ENCODE peak calls at places on chromosomes 13 and 19, in five cellular contexts. One of them, this sample, is unnamed.

GRCh38 chr19:41882568-41883462 is at the start of gene ARHGEF1:
- DNase-seq in GM23338: peak; percentile 62
- DNase-seq in left ventricle myocardium inferior: peak; percentile 77
- DNase-seq in CD8-positive, alpha-beta T cell: no peak
- DNase-seq in psoas muscle: peak; percentile 68
- DNase-seq in this sample: peak; percentile 58

GRCh38 chr13:110245421-110245899 is 61.5 kb downstream of the COL4A1 start:
- DNase-seq in left ventricle myocardium inferior: no peak
- DNase-seq in GM23338: no peak
- DNase-seq in psoas muscle: no peak
- DNase-seq in CD8-positive, alpha-beta T cell: no peak
- DNase-seq in this sample: peak; percentile 26

GRCh38 chr13:82364525-82364924 is 1517.7 kb downstream of the SLITRK1 start:
- DNase-seq in CD8-positive, alpha-beta T cell: no peak
- DNase-seq in GM23338: no peak
- DNase-seq in left ventricle myocardium inferior: no peak
- DNase-seq in psoas muscle: no peak
- DNase-seq in this sample: no peak

GRCh38 chr13:63481334-63481733 is 2065.7 kb upstream of the PCDH20 start:
- DNase-seq in GM23338: no peak
- DNase-seq in CD8-positive, alpha-beta T cell: no peak
- DNase-seq in psoas muscle: no peak
- DNase-seq in left ventricle myocardium inferior: no peak
- DNase-seq in this sample: peak; percentile 84

GRCh38 chr13:85363504-85363903 is 435.7 kb downstream of the SLITRK6 start:
- DNase-seq in CD8-positive, alpha-beta T cell: no peak
- DNase-seq in GM23338: no peak
- DNase-seq in left ventricle myocardium inferior: no peak
- DNase-seq in psoas muscle: no peak
- DNase-seq in this sample: no peak

GRCh38 chr13:111898956-111899713 is 167.8 kb upstream of the SOX1 start:
- DNase-seq in GM23338: no peak
- DNase-seq in left ventricle myocardium inferior: no peak
- DNase-seq in psoas muscle: no peak
- DNase-seq in CD8-positive, alpha-beta T cell: no peak
- DNase-seq in this sample: no peak

GRCh38 chr13:110882972-110883371 is 31.9 kb downstream of the ANKRD10 start:
- DNase-seq in GM23338: no peak
- DNase-seq in CD8-positive, alpha-beta T cell: no peak
- DNase-seq in psoas muscle: no peak
- DNase-seq in left ventricle myocardium inferior: no peak
- DNase-seq in this sample: no peak

GRCh38 chr13:41268764-41269163 is 5.4 kb upstream of the MTRF1 start:
- DNase-seq in left ventricle myocardium inferior: no peak
- DNase-seq in GM23338: peak; percentile 69
- DNase-seq in psoas muscle: no peak
- DNase-seq in CD8-positive, alpha-beta T cell: no peak
- DNase-seq in this sample: peak; percentile 15

GRCh38 chr13:33109801-33110200 is 93.6 kb downstream of the KL start:
- DNase-seq in psoas muscle: no peak
- DNase-seq in GM23338: peak; percentile 64
- DNase-seq in CD8-positive, alpha-beta T cell: no peak
- DNase-seq in left ventricle myocardium inferior: no peak
- DNase-seq in this sample: no peak

GRCh38 chr13:38888309-38888708 is 102.3 kb downstream of the STOML3 start:
- DNase-seq in left ventricle myocardium inferior: no peak
- DNase-seq in GM23338: no peak
- DNase-seq in psoas muscle: no peak
- DNase-seq in CD8-positive, alpha-beta T cell: no peak
- DNase-seq in this sample: no peak

GRCh38 chr19:7122701-7123100 is 53.2 kb downstream of the ZNF557 start:
- DNase-seq in left ventricle myocardium inferior: no peak
- DNase-seq in GM23338: no peak
- DNase-seq in CD8-positive, alpha-beta T cell: no peak
- DNase-seq in psoas muscle: no peak
- DNase-seq in this sample: no peak

GRCh38 chr19:8820234-8820633 is 11.9 kb downstream of the ZNF558 start:
- DNase-seq in psoas muscle: no peak
- DNase-seq in GM23338: no peak
- DNase-seq in left ventricle myocardium inferior: no peak
- DNase-seq in CD8-positive, alpha-beta T cell: no peak
- DNase-seq in this sample: no peak

GRCh38 chr13:50543767-50544166 is 299.7 kb downstream of the DLEU7 start:
- DNase-seq in psoas muscle: peak; percentile 22
- DNase-seq in GM23338: peak; percentile 36
- DNase-seq in CD8-positive, alpha-beta T cell: no peak
- DNase-seq in left ventricle myocardium inferior: no peak
- DNase-seq in this sample: peak; percentile 95

GRCh38 chr13:79741006-79741405 is 260.1 kb downstream of the NDFIP2 start:
- DNase-seq in psoas muscle: no peak
- DNase-seq in GM23338: no peak
- DNase-seq in CD8-positive, alpha-beta T cell: no peak
- DNase-seq in left ventricle myocardium inferior: no peak
- DNase-seq in this sample: peak; percentile 68

GRCh38 chr13:41179593-41180250 is 14.6 kb downstream of the KBTBD7 start:
- DNase-seq in GM23338: no peak
- DNase-seq in CD8-positive, alpha-beta T cell: no peak
- DNase-seq in left ventricle myocardium inferior: no peak
- DNase-seq in psoas muscle: no peak
- DNase-seq in this sample: peak; percentile 69

GRCh38 chr13:48043789-48044503 is 6.4 kb downstream of the NUDT15 start:
- DNase-seq in GM23338: no peak
- DNase-seq in left ventricle myocardium inferior: no peak
- DNase-seq in psoas muscle: no peak
- DNase-seq in CD8-positive, alpha-beta T cell: no peak
- DNase-seq in this sample: peak; percentile 71

GRCh38 chr13:49645451-49645850 is 17.1 kb downstream of the ARL11 start:
- DNase-seq in GM23338: no peak
- DNase-seq in left ventricle myocardium inferior: no peak
- DNase-seq in psoas muscle: no peak
- DNase-seq in CD8-positive, alpha-beta T cell: no peak
- DNase-seq in this sample: no peak

GRCh38 chr19:30873691-30874090 is 475.5 kb downstream of the TSHZ3 start:
- DNase-seq in psoas muscle: no peak
- DNase-seq in GM23338: no peak
- DNase-seq in CD8-positive, alpha-beta T cell: no peak
- DNase-seq in left ventricle myocardium inferior: no peak
- DNase-seq in this sample: no peak

GRCh38 chr13:57424379-57424778 is 207.2 kb upstream of the PCDH17 start:
- DNase-seq in GM23338: no peak
- DNase-seq in CD8-positive, alpha-beta T cell: no peak
- DNase-seq in left ventricle myocardium inferior: no peak
- DNase-seq in psoas muscle: no peak
- DNase-seq in this sample: no peak

GRCh38 chr19:22332924-22333323 is 46.7 kb downstream of the ZNF729 start:
- DNase-seq in left ventricle myocardium inferior: no peak
- DNase-seq in GM23338: no peak
- DNase-seq in psoas muscle: no peak
- DNase-seq in CD8-positive, alpha-beta T cell: no peak
- DNase-seq in this sample: no peak

DNA sequence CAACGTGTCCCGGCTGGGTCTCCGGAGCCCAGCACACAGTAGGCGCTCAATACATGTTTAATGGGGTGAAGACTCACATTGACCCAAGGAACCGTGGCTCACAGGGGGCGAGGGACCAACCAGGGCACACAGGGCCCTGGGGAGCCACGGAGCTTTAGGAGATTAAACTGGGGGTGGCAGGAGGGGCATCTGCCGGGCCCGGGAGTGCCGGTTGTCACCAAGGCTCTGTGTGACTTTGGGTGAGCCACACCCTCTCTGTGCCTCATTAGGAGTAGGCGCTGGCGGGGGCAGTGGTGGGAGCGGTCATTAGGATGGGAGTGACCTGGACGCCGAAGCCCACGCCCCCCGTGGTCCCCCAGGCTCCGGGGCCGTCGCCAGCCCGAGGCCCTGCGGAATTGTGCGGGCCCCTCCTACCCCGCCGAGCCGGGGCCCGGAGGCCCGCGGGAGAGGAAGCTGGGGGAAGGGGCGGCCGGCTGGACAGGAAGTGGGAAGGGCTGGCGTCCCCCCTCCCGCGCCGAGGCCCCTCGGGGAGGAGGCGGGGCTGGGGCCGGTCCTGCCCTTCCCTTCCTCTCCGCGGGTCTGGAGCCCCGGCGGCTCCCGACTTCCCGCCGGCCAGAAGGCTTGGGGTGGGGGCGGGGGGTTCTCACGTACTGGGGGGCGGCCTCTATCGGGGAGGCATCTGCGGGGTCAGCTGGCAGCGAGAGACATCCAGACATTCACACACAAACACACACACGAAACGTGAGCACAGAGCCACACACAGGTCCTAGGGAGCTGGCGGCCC is 1.8 kb upstream of the SSBP4 start:
- DNase-seq in GM23338: peak; percentile 89
- DNase-seq in left ventricle myocardium inferior: peak; percentile 88
- DNase-seq in CD8-positive, alpha-beta T cell: no peak
- DNase-seq in psoas muscle: peak; percentile 84
- DNase-seq in this sample: peak; percentile 91
- H3K36me3 ChIP-seq in GM23338: no peaks in the 10 kb centered on the region
- H3K36me3 ChIP-seq in left ventricle myocardium inferior: no peaks in the 10 kb centered on the region
- H3K36me3 ChIP-seq in CD8-positive, alpha-beta T cell: no peaks in the 10 kb centered on the region
- H3K36me3 ChIP-seq in psoas muscle: no peaks in the 10 kb centered on the region
- H3K36me3 ChIP-seq in this sample: no peaks in the 10 kb centered on the region

GRCh38 chr19:46320559-46320958 is 23.7 kb downstream of the HIF3A start:
- DNase-seq in psoas muscle: no peak
- DNase-seq in CD8-positive, alpha-beta T cell: no peak
- DNase-seq in left ventricle myocardium inferior: no peak
- DNase-seq in GM23338: no peak
- DNase-seq in this sample: no peak

GRCh38 chr19:46326608-46327007 is 20.3 kb upstream of the PPP5C start:
- DNase-seq in CD8-positive, alpha-beta T cell: no peak
- DNase-seq in psoas muscle: no peak
- DNase-seq in left ventricle myocardium inferior: no peak
- DNase-seq in GM23338: no peak
- DNase-seq in this sample: no peak

GRCh38 chr19:46321653-46322052 is 24.8 kb downstream of the HIF3A start:
- DNase-seq in CD8-positive, alpha-beta T cell: no peak
- DNase-seq in GM23338: no peak
- DNase-seq in psoas muscle: no peak
- DNase-seq in left ventricle myocardium inferior: no peak
- DNase-seq in this sample: no peak

GRCh38 chr19:46328079-46328478 is 18.8 kb upstream of the PPP5C start:
- DNase-seq in GM23338: no peak
- DNase-seq in left ventricle myocardium inferior: no peak
- DNase-seq in psoas muscle: no peak
- DNase-seq in CD8-positive, alpha-beta T cell: no peak
- DNase-seq in this sample: no peak

DNA sequence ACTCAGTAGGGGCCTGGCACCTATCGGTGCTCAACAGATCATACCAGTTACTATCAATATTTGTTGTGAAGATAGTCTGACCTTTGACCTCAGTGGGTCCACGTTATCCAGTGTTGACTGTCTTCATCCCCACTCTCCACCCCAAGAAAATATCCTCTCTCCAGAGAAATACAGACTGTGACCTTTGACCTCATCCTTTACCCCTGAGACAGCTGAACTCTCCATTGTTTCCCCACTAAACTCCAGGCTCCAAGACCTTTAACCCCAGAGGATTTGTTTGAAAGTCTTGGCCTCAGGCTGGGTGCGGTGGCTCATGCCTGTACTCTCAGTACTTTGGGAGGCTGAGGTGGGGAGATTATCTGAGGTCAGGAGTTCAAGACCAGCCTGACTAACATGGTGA is 22.6 kb upstream of the PPP5C start:
- DNase-seq in CD8-positive, alpha-beta T cell: no peak
- DNase-seq in psoas muscle: no peak
- DNase-seq in GM23338: no peak
- DNase-seq in left ventricle myocardium inferior: no peak
- DNase-seq in this sample: no peak
- H3K36me3 ChIP-seq in CD8-positive, alpha-beta T cell: no peaks in the 10 kb centered on the region
- H3K36me3 ChIP-seq in psoas muscle: peaks cover 17% of the 10 kb centered on the region
- H3K36me3 ChIP-seq in GM23338: peaks cover 32% of the 10 kb centered on the region
- H3K36me3 ChIP-seq in left ventricle myocardium inferior: peaks cover 100% of the 10 kb centered on the region
- H3K36me3 ChIP-seq in this sample: peaks cover 82% of the 10 kb centered on the region

GRCh38 chr19:17725422-17726078 is 6.3 kb downstream of the MAP1S start:
- DNase-seq in left ventricle myocardium inferior: no peak
- DNase-seq in psoas muscle: no peak
- DNase-seq in GM23338: peak; percentile 74
- DNase-seq in CD8-positive, alpha-beta T cell: no peak
- DNase-seq in this sample: no peak

GRCh38 chr19:17720487-17720839 is 1.2 kb downstream of the MAP1S start:
- DNase-seq in CD8-positive, alpha-beta T cell: no peak
- DNase-seq in left ventricle myocardium inferior: no peak
- DNase-seq in GM23338: no peak
- DNase-seq in psoas muscle: no peak
- DNase-seq in this sample: peak; percentile 15

GRCh38 chr19:17721821-17722220 is 2.5 kb downstream of the MAP1S start:
- DNase-seq in left ventricle myocardium inferior: peak; percentile 51
- DNase-seq in psoas muscle: peak; percentile 48
- DNase-seq in GM23338: no peak
- DNase-seq in CD8-positive, alpha-beta T cell: no peak
- DNase-seq in this sample: peak; percentile 25

GRCh38 chr19:17724655-17725054 is 5.4 kb downstream of the MAP1S start:
- DNase-seq in left ventricle myocardium inferior: no peak
- DNase-seq in CD8-positive, alpha-beta T cell: no peak
- DNase-seq in GM23338: no peak
- DNase-seq in psoas muscle: no peak
- DNase-seq in this sample: no peak

GRCh38 chr19:17722655-17723240 is 3.5 kb downstream of the MAP1S start:
- DNase-seq in CD8-positive, alpha-beta T cell: no peak
- DNase-seq in psoas muscle: no peak
- DNase-seq in left ventricle myocardium inferior: no peak
- DNase-seq in GM23338: no peak
- DNase-seq in this sample: no peak
- H3K36me3 ChIP-seq in CD8-positive, alpha-beta T cell: peaks cover 17% of the 10 kb centered on the region
- H3K36me3 ChIP-seq in psoas muscle: peaks cover 54% of the 10 kb centered on the region
- H3K36me3 ChIP-seq in left ventricle myocardium inferior: peaks cover 47% of the 10 kb centered on the region
- H3K36me3 ChIP-seq in GM23338: no peaks in the 10 kb centered on the region
- H3K36me3 ChIP-seq in this sample: peaks cover 36% of the 10 kb centered on the region

DNA sequence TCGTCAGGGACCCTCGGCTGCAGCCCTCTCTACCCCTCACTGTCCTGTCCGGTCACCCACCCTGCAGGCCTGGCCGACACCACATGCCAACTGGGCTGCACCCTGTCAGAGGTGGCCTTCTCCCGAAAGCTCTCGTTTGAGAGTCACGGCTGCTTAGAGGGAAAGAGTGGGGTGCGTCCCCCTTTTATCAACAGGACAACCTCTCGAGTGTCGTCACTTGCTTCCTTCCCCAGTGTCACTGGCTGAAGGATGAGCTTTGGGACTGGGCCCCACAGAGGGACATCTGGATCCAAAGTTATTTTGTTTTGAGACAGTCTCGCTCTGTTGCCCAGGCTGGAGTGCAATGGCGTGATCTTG is 28.5 kb downstream of the MAP2K2 start:
- DNase-seq in GM23338: no peak
- DNase-seq in psoas muscle: no peak
- DNase-seq in CD8-positive, alpha-beta T cell: no peak
- DNase-seq in left ventricle myocardium inferior: no peak
- DNase-seq in this sample: no peak
- H3K36me3 ChIP-seq in GM23338: peaks cover 2% of the 10 kb centered on the region
- H3K36me3 ChIP-seq in psoas muscle: peaks cover 77% of the 10 kb centered on the region
- H3K36me3 ChIP-seq in CD8-positive, alpha-beta T cell: peaks cover 4% of the 10 kb centered on the region
- H3K36me3 ChIP-seq in left ventricle myocardium inferior: peaks cover 75% of the 10 kb centered on the region
- H3K36me3 ChIP-seq in this sample: peaks cover 64% of the 10 kb centered on the region